ENCODE peak calls at places on chromosomes 7 and 10, in four cellular contexts. K is GM13977; O is CD4-positive, alpha-beta T cell; R is CD4-positive, alpha-beta memory T cell. E is an unnamed sample.

GRCh38 chr7:88835147-88835728 is 39.7 kb upstream of the TEX47 start:
- DNase-seq in R (no peak), K (peak), O (no peak), E (peak)

GRCh38 chr7:79646278-79646677 is 192.8 kb upstream of the MAGI2 start:
- DNase-seq in K (no peak), R (no peak), O (no peak), E (no peak)

GRCh38 chr10:109259293-109259692 is 664.0 kb downstream of the XPNPEP1 start:
- DNase-seq in R (no peak), K (no peak), O (no peak), E (no peak)

GRCh38 chr7:157466473-157467261 is 129.9 kb downstream of the DNAJB6 start:
- DNase-seq in O (no peak), K (no peak), R (no peak), E (no peak)

GRCh38 chr7:147911224-147911623 is 679.3 kb upstream of the C7orf33 start:
- DNase-seq in O (no peak), R (no peak), K (no peak), E (no peak)

GRCh38 chr10:13707156-13707881 is 120.6 kb downstream of the PRPF18 start:
- DNase-seq in R (no peak), K (peak), O (peak), E (peak)

GRCh38 chr10:142371-142770 is 7.1 kb downstream of the ZMYND11 start:
- DNase-seq in R (no peak), O (no peak), K (no peak), E (no peak)

GRCh38 chr7:44990520-44991023 is 9.4 kb upstream of the CCM2 start:
- DNase-seq in O (no peak), K (no peak), R (no peak), E (no peak)

GRCh38 chr10:8037199-8037801 is 17.2 kb upstream of the GATA3 start:
- DNase-seq in K (no peak), R (peak), O (no peak), E (peak)

GRCh38 chr7:103074519-103075336 is at the start of the genes ARMC10 and FBXL13:
- DNase-seq in O (peak), R (peak), K (peak), E (peak)

GRCh38 chr10:89327803-89328441 is at the start of gene IFIT3:
- DNase-seq in K (no peak), R (peak), O (no peak), E (peak)

GRCh38 chr10:98414578-98414931 is 427 bp downstream of the PYROXD2 start:
- DNase-seq in R (no peak), O (no peak), K (no peak), E (no peak)

GRCh38 chr7:90574136-90574819 is 21.8 kb upstream of the CDK14 start:
- DNase-seq in K (no peak), R (no peak), O (no peak), E (no peak)

GRCh38 chr7:43232376-43232775 is 119.9 kb downstream of the HECW1 start:
- DNase-seq in K (no peak), O (no peak), R (no peak), E (no peak)

GRCh38 chr10:16116404-16117304 is 256.3 kb upstream of the MINDY3 start:
- DNase-seq in R (no peak), K (peak), O (no peak), E (peak)

GRCh38 chr10:11551915-11552602 is 59.4 kb downstream of the USP6NL start:
- DNase-seq in O (no peak), R (no peak), K (no peak), E (no peak)

GRCh38 chr7:66626236-66626957 is 2.3 kb upstream of the KCTD7 start:
- DNase-seq in O (no peak), K (no peak), R (no peak), E (no peak)

GRCh38 chr7:141362580-141363435 is 188.4 kb upstream of the AGK start:
- DNase-seq in O (no peak), R (no peak), K (no peak), E (no peak)

GRCh38 chr10:116783011-116783655 is 40.8 kb upstream of the HSPA12A start:
- DNase-seq in O (no peak), K (no peak), R (no peak), E (no peak)

GRCh38 chr10:35058134-35058533 is 32.0 kb downstream of the CUL2 start:
- DNase-seq in K (peak), O (no peak), R (no peak), E (peak)

GRCh38 chr10:48533951-48534720 is 70.7 kb downstream of the ARHGAP22 start:
- DNase-seq in R (no peak), O (no peak), K (no peak), E (no peak)

GRCh38 chr7:2525931-2526630 is 6.5 kb downstream of the LFNG start:
- DNase-seq in R (no peak), O (no peak), K (no peak), E (no peak)

GRCh38 chr10:113980408-113981087 is 63.1 kb upstream of the ADRB1 start:
- DNase-seq in K (no peak), O (no peak), R (no peak), E (no peak)

GRCh38 chr10:103693812-103694205 is 161.6 kb downstream of the SH3PXD2A start:
- DNase-seq in R (no peak), O (no peak), K (no peak), E (no peak)

GRCh38 chr7:8141070-8141469 is 120.9 kb downstream of the ICA1 start:
- DNase-seq in R (no peak), K (no peak), O (no peak), E (no peak)

GRCh38 chr7:51455948-51456347 is 139.3 kb upstream of the COBL start:
- DNase-seq in O (no peak), K (no peak), R (no peak), E (no peak)

GRCh38 chr7:95246935-95247370 is 77.4 kb downstream of the PON1 start:
- DNase-seq in O (no peak), K (peak), R (peak), E (peak)

GRCh38 chr10:132641966-132642731 is 104.6 kb downstream of the INPP5A start:
- DNase-seq in O (no peak), K (no peak), R (no peak), E (no peak)

GRCh38 chr7:134313543-134313942 is 3.2 kb downstream of the SLC35B4 start:
- DNase-seq in R (no peak), O (no peak), K (no peak), E (no peak)

GRCh38 chr7:127967276-127967675 is 64.0 kb downstream of the LRRC4 start:
- DNase-seq in O (no peak), R (no peak), K (no peak), E (no peak)

GRCh38 chr10:66202101-66202500 is 723.7 kb upstream of the LRRTM3 start:
- DNase-seq in K (no peak), R (no peak), O (no peak), E (no peak)

E was measured in GM10248.